ENCODE peak calls at places on chromosome 21, in seven cellular contexts. One of them, this sample, is unnamed.

GRCh38 chr21:44732263-44732662 is 20.9 kb upstream of the TSPEAR start:
- DNase-seq in HepG2: no peak
- DNase-seq in esophagus squamous epithelium: no peak
- DNase-seq in body of pancreas: no peak
- DNase-seq in IMR-90: no peak
- DNase-seq in upper lobe of left lung: peak; percentile 77
- DNase-seq in NB4: no peak
- DNase-seq in this sample: no peak

GRCh38 chr21:10616535-10616934 is 95.2 kb downstream of the TPTE start:
- DNase-seq in IMR-90: no peak
- DNase-seq in esophagus squamous epithelium: no peak
- DNase-seq in body of pancreas: no peak
- DNase-seq in HepG2: no peak
- DNase-seq in upper lobe of left lung: peak; percentile 70
- DNase-seq in NB4: no peak
- DNase-seq in this sample: no peak

GRCh38 chr21:20311388-20311787 is 686.8 kb upstream of the NCAM2 start:
- DNase-seq in esophagus squamous epithelium: no peak
- DNase-seq in NB4: peak; percentile 37
- DNase-seq in upper lobe of left lung: no peak
- DNase-seq in HepG2: no peak
- DNase-seq in IMR-90: no peak
- DNase-seq in body of pancreas: no peak
- DNase-seq in this sample: no peak

GRCh38 chr21:44017601-44018000 is 5.5 kb downstream of the TRAPPC10 start:
- DNase-seq in upper lobe of left lung: no peak
- DNase-seq in esophagus squamous epithelium: no peak
- DNase-seq in body of pancreas: no peak
- DNase-seq in IMR-90: no peak
- DNase-seq in HepG2: no peak
- DNase-seq in NB4: no peak
- DNase-seq in this sample: no peak

GRCh38 chr21:31354122-31354521 is 10.1 kb upstream of the TIAM1 start:
- DNase-seq in upper lobe of left lung: no peak
- DNase-seq in esophagus squamous epithelium: no peak
- DNase-seq in IMR-90: no peak
- DNase-seq in body of pancreas: no peak
- DNase-seq in NB4: no peak
- DNase-seq in HepG2: no peak
- DNase-seq in this sample: no peak

GRCh38 chr21:17576080-17576835 is 36.4 kb downstream of the BTG3 start:
- DNase-seq in esophagus squamous epithelium: no peak
- DNase-seq in NB4: no peak
- DNase-seq in upper lobe of left lung: no peak
- DNase-seq in IMR-90: no peak
- DNase-seq in HepG2: no peak
- DNase-seq in body of pancreas: no peak
- DNase-seq in this sample: no peak

GRCh38 chr21:31130821-31131220 is 92.5 kb upstream of the KRTAP19-8 start:
- DNase-seq in NB4: no peak
- DNase-seq in IMR-90: no peak
- DNase-seq in upper lobe of left lung: no peak
- DNase-seq in HepG2: no peak
- DNase-seq in body of pancreas: no peak
- DNase-seq in esophagus squamous epithelium: no peak
- DNase-seq in this sample: no peak

GRCh38 chr21:44697811-44698734 is 1.1 kb downstream of the KRTAP10-12 start:
- DNase-seq in HepG2: peak; percentile 69
- DNase-seq in upper lobe of left lung: peak; percentile 80
- DNase-seq in NB4: no peak
- DNase-seq in IMR-90: no peak
- DNase-seq in body of pancreas: no peak
- DNase-seq in esophagus squamous epithelium: no peak
- DNase-seq in this sample: peak; percentile 84

GRCh38 chr21:14273736-14274538 is 58.0 kb downstream of the RBM11 start:
- DNase-seq in IMR-90: no peak
- DNase-seq in body of pancreas: peak; percentile 63
- DNase-seq in esophagus squamous epithelium: no peak
- DNase-seq in HepG2: no peak
- DNase-seq in NB4: no peak
- DNase-seq in upper lobe of left lung: peak; percentile 90
- DNase-seq in this sample: no peak

GRCh38 chr21:43968410-43969114 is 43.5 kb upstream of the TRAPPC10 start:
- DNase-seq in body of pancreas: no peak
- DNase-seq in IMR-90: no peak
- DNase-seq in upper lobe of left lung: peak; percentile 44
- DNase-seq in HepG2: no peak
- DNase-seq in NB4: no peak
- DNase-seq in esophagus squamous epithelium: no peak
- DNase-seq in this sample: no peak

GRCh38 chr21:32349333-32349944 is 43.4 kb downstream of the URB1 start:
- DNase-seq in NB4: no peak
- DNase-seq in esophagus squamous epithelium: no peak
- DNase-seq in HepG2: no peak
- DNase-seq in IMR-90: no peak
- DNase-seq in upper lobe of left lung: peak; percentile 68
- DNase-seq in body of pancreas: no peak
- DNase-seq in this sample: peak; percentile 75

GRCh38 chr21:44574457-44575306 is 1.2 kb downstream of the KRTAP10-4 start:
- DNase-seq in HepG2: peak; percentile 86
- DNase-seq in body of pancreas: no peak
- DNase-seq in IMR-90: no peak
- DNase-seq in esophagus squamous epithelium: no peak
- DNase-seq in NB4: no peak
- DNase-seq in upper lobe of left lung: no peak
- DNase-seq in this sample: no peak

GRCh38 chr21:31721381-31721780 is 10.5 kb downstream of the SCAF4 start:
- DNase-seq in HepG2: no peak
- DNase-seq in upper lobe of left lung: no peak
- DNase-seq in NB4: no peak
- DNase-seq in IMR-90: no peak
- DNase-seq in esophagus squamous epithelium: no peak
- DNase-seq in body of pancreas: no peak
- DNase-seq in this sample: no peak

GRCh38 chr21:44755227-44755626 is 43.9 kb upstream of the TSPEAR start:
- DNase-seq in NB4: no peak
- DNase-seq in IMR-90: no peak
- DNase-seq in body of pancreas: no peak
- DNase-seq in esophagus squamous epithelium: no peak
- DNase-seq in upper lobe of left lung: no peak
- DNase-seq in HepG2: peak; percentile 16
- DNase-seq in this sample: no peak

GRCh38 chr21:43644609-43645008 is 14.7 kb downstream of the HSF2BP start:
- DNase-seq in body of pancreas: no peak
- DNase-seq in IMR-90: peak; percentile 67
- DNase-seq in upper lobe of left lung: no peak
- DNase-seq in NB4: no peak
- DNase-seq in HepG2: no peak
- DNase-seq in esophagus squamous epithelium: no peak
- DNase-seq in this sample: peak; percentile 84

GRCh38 chr21:43274022-43274945 is 105.5 kb downstream of the CRYAA start:
- DNase-seq in body of pancreas: no peak
- DNase-seq in HepG2: no peak
- DNase-seq in NB4: no peak
- DNase-seq in esophagus squamous epithelium: no peak
- DNase-seq in IMR-90: no peak
- DNase-seq in upper lobe of left lung: peak; percentile 48
- DNase-seq in this sample: no peak

GRCh38 chr21:43333301-43334062 is 93.4 kb downstream of the SIK1 start:
- DNase-seq in HepG2: peak; percentile 68
- DNase-seq in upper lobe of left lung: peak; percentile 85
- DNase-seq in esophagus squamous epithelium: no peak
- DNase-seq in body of pancreas: peak; percentile 65
- DNase-seq in IMR-90: peak; percentile 96
- DNase-seq in NB4: no peak
- DNase-seq in this sample: no peak

DNA sequence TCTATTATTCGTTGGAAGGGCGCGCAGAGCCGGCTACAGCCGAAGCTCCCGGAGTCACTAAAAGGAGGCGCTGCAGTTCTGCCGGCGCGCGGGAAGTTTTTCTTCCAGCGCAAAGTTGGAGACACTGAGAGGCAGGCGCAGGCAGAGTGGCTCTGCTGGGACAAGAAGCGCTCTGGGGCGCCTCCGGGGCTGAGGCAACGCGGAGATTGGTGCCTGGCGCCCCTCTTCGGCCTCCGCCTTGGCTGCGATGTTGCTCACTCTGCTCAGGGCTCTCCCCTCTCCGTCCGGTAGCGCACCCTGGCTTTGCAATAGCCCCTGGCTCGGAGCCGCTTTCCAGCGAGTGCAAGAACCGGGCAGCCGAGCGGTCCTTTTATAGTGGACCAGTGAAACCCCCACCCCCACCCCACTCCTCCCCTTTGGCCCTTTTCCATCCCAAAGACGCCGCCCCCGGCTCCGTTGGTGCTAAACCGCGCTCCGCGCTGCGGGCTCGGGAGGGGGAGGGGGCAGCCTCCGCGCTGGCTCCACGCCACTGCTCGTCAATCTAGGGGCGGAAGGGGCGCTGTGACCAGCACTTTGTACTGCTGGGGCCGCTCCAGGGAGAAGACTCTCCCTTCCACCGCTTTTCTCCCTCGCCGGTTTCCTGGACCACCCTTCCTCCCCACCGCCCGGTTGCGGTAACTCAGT is at the start of gene ADAMTS1:
- DNase-seq in IMR-90: peak; percentile 92
- DNase-seq in body of pancreas: peak; percentile 85
- DNase-seq in esophagus squamous epithelium: no peak
- DNase-seq in NB4: no peak
- DNase-seq in HepG2: peak; percentile 4
- DNase-seq in upper lobe of left lung: peak; percentile 96
- DNase-seq in this sample: peak; percentile 83
- H3K4me3 ChIP-seq in IMR-90: peak within 1 kb of the TSS; percentile 97
- H3K4me3 ChIP-seq in body of pancreas: peak within 1 kb of the TSS; percentile 53
- H3K4me3 ChIP-seq in esophagus squamous epithelium: peak within 1 kb of the TSS; percentile 62
- H3K4me3 ChIP-seq in NB4: no peak within 1 kb of the TSS
- H3K4me3 ChIP-seq in HepG2: peak within 1 kb of the TSS; percentile 59
- H3K4me3 ChIP-seq in upper lobe of left lung: peak within 1 kb of the TSS; percentile 59
- H3K4me3 ChIP-seq in this sample: peak within 1 kb of the TSS; percentile 70

GRCh38 chr21:38806942-38807284 is 1.2 kb downstream of the ETS2 start:
- DNase-seq in IMR-90: peak; percentile 49
- DNase-seq in upper lobe of left lung: no peak
- DNase-seq in esophagus squamous epithelium: no peak
- DNase-seq in body of pancreas: no peak
- DNase-seq in HepG2: no peak
- DNase-seq in NB4: no peak
- DNase-seq in this sample: no peak

GRCh38 chr21:38804617-38805281 is 980 bp upstream of the ETS2 start:
- DNase-seq in HepG2: no peak
- DNase-seq in NB4: peak; percentile 62
- DNase-seq in esophagus squamous epithelium: no peak
- DNase-seq in IMR-90: peak; percentile 54
- DNase-seq in body of pancreas: peak; percentile 74
- DNase-seq in upper lobe of left lung: peak; percentile 93
- DNase-seq in this sample: peak; percentile 95

GRCh38 chr21:38805282-38806152 is at the start of gene ETS2:
- DNase-seq in esophagus squamous epithelium: peak; percentile 60
- DNase-seq in HepG2: peak; percentile 84
- DNase-seq in IMR-90: peak; percentile 92
- DNase-seq in upper lobe of left lung: peak; percentile 97
- DNase-seq in body of pancreas: peak; percentile 93
- DNase-seq in NB4: peak; percentile 95
- DNase-seq in this sample: peak; percentile 88

GRCh38 chr21:38807481-38807880 is 1.8 kb downstream of the ETS2 start:
- DNase-seq in HepG2: no peak
- DNase-seq in esophagus squamous epithelium: no peak
- DNase-seq in body of pancreas: no peak
- DNase-seq in NB4: no peak
- DNase-seq in upper lobe of left lung: no peak
- DNase-seq in IMR-90: no peak
- DNase-seq in this sample: no peak

DNA sequence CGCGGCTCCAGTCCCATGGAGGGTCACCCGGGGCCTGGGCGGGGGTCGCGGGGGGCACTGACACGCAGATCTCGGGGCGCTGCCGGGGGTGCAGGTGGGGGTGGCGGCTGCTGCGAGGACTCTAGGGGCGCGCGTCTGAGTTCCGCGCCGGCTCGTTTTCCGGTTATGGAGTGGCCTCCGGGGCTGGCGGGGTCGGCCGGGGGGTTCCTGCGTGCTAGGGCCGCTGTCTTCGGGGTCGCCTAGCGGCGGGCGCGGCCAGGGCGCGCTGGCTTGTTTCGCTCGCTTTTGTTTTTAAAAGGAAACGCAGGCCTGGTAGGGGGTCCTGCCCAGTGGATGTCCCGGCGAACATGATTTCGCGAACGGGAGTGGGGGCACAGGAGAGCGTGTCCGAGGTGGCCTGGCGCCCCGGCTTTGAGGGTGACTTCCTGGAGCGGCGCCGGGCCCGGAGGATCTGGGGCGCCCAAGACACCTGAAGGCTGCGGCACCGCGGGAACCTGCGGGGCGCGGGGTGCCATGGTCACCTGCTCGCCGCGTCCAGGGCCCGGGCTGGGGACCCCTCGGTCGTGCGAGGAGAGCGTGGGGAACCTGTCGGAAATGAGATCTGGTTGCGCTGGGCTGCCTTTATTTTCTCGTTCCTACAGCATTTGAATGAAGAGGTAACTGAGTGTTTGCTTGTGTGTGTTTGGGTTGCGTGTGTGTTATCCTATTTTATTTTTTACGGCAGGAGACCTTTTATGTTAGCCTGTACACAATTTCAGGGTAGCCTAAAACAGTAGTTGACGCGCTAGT is 618 bp downstream of the ETS2 start:
- DNase-seq in HepG2: no peak
- DNase-seq in upper lobe of left lung: peak; percentile 90
- DNase-seq in IMR-90: no peak
- DNase-seq in esophagus squamous epithelium: no peak
- DNase-seq in NB4: peak; percentile 55
- DNase-seq in body of pancreas: no peak
- DNase-seq in this sample: no peak
- TF ChIP-seq CTCF in HepG2: no peak
- TF ChIP-seq CTCF in upper lobe of left lung: no peak
- TF ChIP-seq CTCF in IMR-90: peak; percentile 7
- TF ChIP-seq CTCF in esophagus squamous epithelium: no peak
- TF ChIP-seq CTCF in NB4: no peak
- TF ChIP-seq CTCF in body of pancreas: peak; percentile 8
- TF ChIP-seq CTCF in this sample: no peak

DNA sequence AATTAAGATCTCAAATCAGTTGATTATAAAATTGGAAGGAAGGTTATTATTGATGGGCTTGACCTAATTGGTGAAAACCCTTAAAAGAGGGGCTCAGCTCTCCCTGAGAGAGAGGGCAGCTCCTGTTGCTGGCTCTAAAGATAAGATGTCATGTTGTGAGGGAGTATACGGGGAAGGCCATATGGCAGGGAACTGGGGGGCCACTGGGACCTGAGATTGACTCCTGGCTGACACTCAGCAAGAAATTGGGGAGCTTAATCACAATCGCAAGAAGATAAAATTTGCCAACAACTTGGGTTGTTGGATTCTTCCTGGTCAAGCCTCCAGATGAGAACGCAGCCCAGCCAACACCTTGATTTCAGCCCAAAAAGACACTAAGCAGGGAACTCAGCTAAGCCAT is 69.7 kb upstream of the KCNJ6 start:
- DNase-seq in upper lobe of left lung: no peak
- DNase-seq in IMR-90: no peak
- DNase-seq in NB4: no peak
- DNase-seq in HepG2: no peak
- DNase-seq in esophagus squamous epithelium: no peak
- DNase-seq in body of pancreas: no peak
- DNase-seq in this sample: peak; percentile 7
- TF ChIP-seq POLR2A in upper lobe of left lung: no peak
- TF ChIP-seq POLR2A in IMR-90: no peak
- TF ChIP-seq POLR2A in NB4: no peak
- TF ChIP-seq POLR2A in HepG2: no peak
- TF ChIP-seq POLR2A in esophagus squamous epithelium: no peak
- TF ChIP-seq POLR2A in body of pancreas: no peak
- TF ChIP-seq POLR2A in this sample: no peak

GRCh38 chr21:41763398-41763931 is 3.4 kb downstream of the RIPK4 start:
- DNase-seq in esophagus squamous epithelium: no peak
- DNase-seq in NB4: no peak
- DNase-seq in upper lobe of left lung: no peak
- DNase-seq in HepG2: no peak
- DNase-seq in IMR-90: no peak
- DNase-seq in body of pancreas: no peak
- DNase-seq in this sample: no peak
- H3K4me3 ChIP-seq in esophagus squamous epithelium: peak overlapping the region; percentile 52
- H3K4me3 ChIP-seq in NB4: no peak overlapping the region
- H3K4me3 ChIP-seq in upper lobe of left lung: no peak overlapping the region
- H3K4me3 ChIP-seq in HepG2: peak overlapping the region; percentile 80
- H3K4me3 ChIP-seq in IMR-90: no peak overlapping the region
- H3K4me3 ChIP-seq in body of pancreas: no peak overlapping the region
- H3K4me3 ChIP-seq in this sample: no peak overlapping the region